ENCODE peak calls at places on chromosomes 4 and X, in six cellular contexts. One of them, this sample, is unnamed.

GRCh38 chrX:15680401-15680800 is 15.8 kb upstream of the CLTRN start:
- DNase-seq in gastrocnemius medialis: no peak
- DNase-seq in fibroblast of lung: peak; percentile 83
- DNase-seq in heart right ventricle: no peak
- DNase-seq in PC-3: peak; percentile 58
- DNase-seq in neural progenitor cell: no peak
- DNase-seq in this sample: no peak

GRCh38 chr4:183469327-183469726 is 24.9 kb downstream of the CDKN2AIP start:
- DNase-seq in gastrocnemius medialis: no peak
- DNase-seq in fibroblast of lung: no peak
- DNase-seq in heart right ventricle: no peak
- DNase-seq in PC-3: peak; percentile 40
- DNase-seq in neural progenitor cell: no peak
- DNase-seq in this sample: no peak

GRCh38 chr4:74095482-74095881 is 3.5 kb downstream of the CXCL2 start:
- DNase-seq in gastrocnemius medialis: no peak
- DNase-seq in fibroblast of lung: no peak
- DNase-seq in heart right ventricle: no peak
- DNase-seq in PC-3: no peak
- DNase-seq in neural progenitor cell: no peak
- DNase-seq in this sample: no peak

GRCh38 chr4:125541836-125542235 is 227.1 kb downstream of the FAT4 start:
- DNase-seq in gastrocnemius medialis: no peak
- DNase-seq in fibroblast of lung: no peak
- DNase-seq in heart right ventricle: no peak
- DNase-seq in PC-3: no peak
- DNase-seq in neural progenitor cell: no peak
- DNase-seq in this sample: no peak

GRCh38 chrX:151488677-151489076 is 74.8 kb upstream of the PASD1 start:
- DNase-seq in gastrocnemius medialis: no peak
- DNase-seq in fibroblast of lung: no peak
- DNase-seq in heart right ventricle: no peak
- DNase-seq in PC-3: no peak
- DNase-seq in neural progenitor cell: peak; percentile 9
- DNase-seq in this sample: peak; percentile 31

GRCh38 chr4:12975511-12975910 is 508.6 kb downstream of the RAB28 start:
- DNase-seq in gastrocnemius medialis: no peak
- DNase-seq in fibroblast of lung: no peak
- DNase-seq in heart right ventricle: no peak
- DNase-seq in PC-3: no peak
- DNase-seq in neural progenitor cell: no peak
- DNase-seq in this sample: no peak

GRCh38 chrX:107878106-107878505 is 52.4 kb downstream of the MID2 start:
- DNase-seq in gastrocnemius medialis: no peak
- DNase-seq in fibroblast of lung: no peak
- DNase-seq in heart right ventricle: no peak
- DNase-seq in PC-3: no peak
- DNase-seq in neural progenitor cell: no peak
- DNase-seq in this sample: no peak

GRCh38 chr4:156388826-156389225 is 435.2 kb upstream of the CTSO start:
- DNase-seq in gastrocnemius medialis: no peak
- DNase-seq in fibroblast of lung: peak; percentile 54
- DNase-seq in heart right ventricle: no peak
- DNase-seq in PC-3: peak; percentile 63
- DNase-seq in neural progenitor cell: no peak
- DNase-seq in this sample: no peak

GRCh38 chr4:66465111-66465510 is 794.8 kb upstream of the EPHA5 start:
- DNase-seq in gastrocnemius medialis: no peak
- DNase-seq in fibroblast of lung: peak; percentile 63
- DNase-seq in heart right ventricle: no peak
- DNase-seq in PC-3: peak; percentile 50
- DNase-seq in neural progenitor cell: no peak
- DNase-seq in this sample: no peak

GRCh38 chrX:27890611-27891010 is 82.8 kb downstream of the MAGEB10 start:
- DNase-seq in gastrocnemius medialis: no peak
- DNase-seq in fibroblast of lung: peak; percentile 79
- DNase-seq in heart right ventricle: no peak
- DNase-seq in PC-3: peak; percentile 86
- DNase-seq in neural progenitor cell: no peak
- DNase-seq in this sample: no peak

GRCh38 chr4:93897559-93897958 is 69.0 kb downstream of the ATOH1 start:
- DNase-seq in gastrocnemius medialis: no peak
- DNase-seq in fibroblast of lung: no peak
- DNase-seq in heart right ventricle: no peak
- DNase-seq in PC-3: peak; percentile 42
- DNase-seq in neural progenitor cell: no peak
- DNase-seq in this sample: no peak

GRCh38 chr4:74320559-74321118 is 12.4 kb downstream of the EPGN start:
- DNase-seq in gastrocnemius medialis: no peak
- DNase-seq in fibroblast of lung: peak; percentile 53
- DNase-seq in heart right ventricle: no peak
- DNase-seq in PC-3: peak; percentile 95
- DNase-seq in neural progenitor cell: peak; percentile 63
- DNase-seq in this sample: no peak

GRCh38 chr4:54487491-54487890 is 170.3 kb upstream of the KIT start:
- DNase-seq in gastrocnemius medialis: no peak
- DNase-seq in fibroblast of lung: peak; percentile 42
- DNase-seq in heart right ventricle: no peak
- DNase-seq in PC-3: no peak
- DNase-seq in neural progenitor cell: no peak
- DNase-seq in this sample: no peak

GRCh38 chrX:41732260-41732659 is 8.3 kb downstream of the GPR82 start:
- DNase-seq in gastrocnemius medialis: no peak
- DNase-seq in fibroblast of lung: no peak
- DNase-seq in heart right ventricle: no peak
- DNase-seq in PC-3: no peak
- DNase-seq in neural progenitor cell: peak; percentile 22
- DNase-seq in this sample: no peak

GRCh38 chr4:52552778-52553177 is 106.3 kb downstream of the USP46 start:
- DNase-seq in gastrocnemius medialis: no peak
- DNase-seq in fibroblast of lung: no peak
- DNase-seq in heart right ventricle: no peak
- DNase-seq in PC-3: peak; percentile 28
- DNase-seq in neural progenitor cell: no peak
- DNase-seq in this sample: no peak

GRCh38 chrX:14015294-14015693 is 14.4 kb downstream of the GEMIN8 start:
- DNase-seq in gastrocnemius medialis: no peak
- DNase-seq in fibroblast of lung: no peak
- DNase-seq in heart right ventricle: no peak
- DNase-seq in PC-3: no peak
- DNase-seq in neural progenitor cell: no peak
- DNase-seq in this sample: no peak

GRCh38 chr4:68780232-68780631 is 35.6 kb upstream of the UGT2B10 start:
- DNase-seq in gastrocnemius medialis: no peak
- DNase-seq in fibroblast of lung: no peak
- DNase-seq in heart right ventricle: no peak
- DNase-seq in PC-3: no peak
- DNase-seq in neural progenitor cell: no peak
- DNase-seq in this sample: no peak

GRCh38 chrX:17590892-17591740 is 146.2 kb upstream of the SCML1 start:
- DNase-seq in gastrocnemius medialis: peak; percentile 9
- DNase-seq in fibroblast of lung: peak; percentile 75
- DNase-seq in heart right ventricle: peak; percentile 27
- DNase-seq in PC-3: peak; percentile 79
- DNase-seq in neural progenitor cell: peak; percentile 65
- DNase-seq in this sample: peak; percentile 59

GRCh38 chr4:85870298-85871083 is 395.5 kb downstream of the ARHGAP24 start:
- DNase-seq in gastrocnemius medialis: no peak
- DNase-seq in fibroblast of lung: no peak
- DNase-seq in heart right ventricle: no peak
- DNase-seq in PC-3: peak; percentile 19
- DNase-seq in neural progenitor cell: no peak
- DNase-seq in this sample: no peak

GRCh38 chr4:112517067-112517588 is 1.1 kb upstream of the NEUROG2 start:
- DNase-seq in gastrocnemius medialis: no peak
- DNase-seq in fibroblast of lung: no peak
- DNase-seq in heart right ventricle: no peak
- DNase-seq in PC-3: no peak
- DNase-seq in neural progenitor cell: peak; percentile 78
- DNase-seq in this sample: no peak

GRCh38 chrX:108439961-108440696 is 491 bp downstream of the COL4A5 start:
- DNase-seq in gastrocnemius medialis: peak; percentile 1
- DNase-seq in fibroblast of lung: peak; percentile 49
- DNase-seq in heart right ventricle: peak; percentile 12
- DNase-seq in PC-3: no peak
- DNase-seq in neural progenitor cell: peak; percentile 64
- DNase-seq in this sample: peak; percentile 46

GRCh38 chr4:80631861-80632260 is 296.3 kb downstream of the CFAP299 start:
- DNase-seq in gastrocnemius medialis: no peak
- DNase-seq in fibroblast of lung: no peak
- DNase-seq in heart right ventricle: no peak
- DNase-seq in PC-3: no peak
- DNase-seq in neural progenitor cell: peak; percentile 5
- DNase-seq in this sample: no peak

GRCh38 chrX:49040376-49040955 is 2.7 kb downstream of the TFE3 start:
- DNase-seq in gastrocnemius medialis: no peak
- DNase-seq in fibroblast of lung: peak; percentile 30
- DNase-seq in heart right ventricle: no peak
- DNase-seq in PC-3: peak; percentile 35
- DNase-seq in neural progenitor cell: no peak
- DNase-seq in this sample: no peak

GRCh38 chrX:22247169-22247568 is 25.5 kb upstream of the CBLL2 start:
- DNase-seq in gastrocnemius medialis: no peak
- DNase-seq in fibroblast of lung: peak; percentile 63
- DNase-seq in heart right ventricle: no peak
- DNase-seq in PC-3: no peak
- DNase-seq in neural progenitor cell: no peak
- DNase-seq in this sample: no peak

GRCh38 chr4:113509851-113510250 is 251.7 kb downstream of the CAMK2D start:
- DNase-seq in gastrocnemius medialis: no peak
- DNase-seq in fibroblast of lung: no peak
- DNase-seq in heart right ventricle: no peak
- DNase-seq in PC-3: no peak
- DNase-seq in neural progenitor cell: no peak
- DNase-seq in this sample: no peak

GRCh38 chr4:69656653-69657158 is 3.7 kb upstream of the UGT2A1 start:
- DNase-seq in gastrocnemius medialis: no peak
- DNase-seq in fibroblast of lung: no peak
- DNase-seq in heart right ventricle: no peak
- DNase-seq in PC-3: no peak
- DNase-seq in neural progenitor cell: no peak
- DNase-seq in this sample: no peak

GRCh38 chr4:184039963-184040383 is 134.9 kb downstream of the STOX2 start:
- DNase-seq in gastrocnemius medialis: no peak
- DNase-seq in fibroblast of lung: no peak
- DNase-seq in heart right ventricle: no peak
- DNase-seq in PC-3: no peak
- DNase-seq in neural progenitor cell: peak; percentile 67
- DNase-seq in this sample: peak; percentile 7

GRCh38 chrX:45143455-45143854 is 57.2 kb downstream of the DIPK2B start:
- DNase-seq in gastrocnemius medialis: no peak
- DNase-seq in fibroblast of lung: no peak
- DNase-seq in heart right ventricle: no peak
- DNase-seq in PC-3: no peak
- DNase-seq in neural progenitor cell: no peak
- DNase-seq in this sample: no peak

GRCh38 chr4:48698029-48698901 is 81.8 kb downstream of the FRYL start:
- DNase-seq in gastrocnemius medialis: peak; percentile 16
- DNase-seq in fibroblast of lung: peak; percentile 89
- DNase-seq in heart right ventricle: no peak
- DNase-seq in PC-3: peak; percentile 81
- DNase-seq in neural progenitor cell: peak; percentile 15
- DNase-seq in this sample: peak; percentile 36

GRCh38 chr4:1210241-1210841 is 38.0 kb upstream of the SPON2 start:
- DNase-seq in gastrocnemius medialis: no peak
- DNase-seq in fibroblast of lung: no peak
- DNase-seq in heart right ventricle: peak; percentile 18
- DNase-seq in PC-3: no peak
- DNase-seq in neural progenitor cell: no peak
- DNase-seq in this sample: peak; percentile 13
- H3K4me1 ChIP-seq in gastrocnemius medialis: peaks cover 44% of the 10 kb centered on the region
- H3K4me1 ChIP-seq in fibroblast of lung: peaks cover 39% of the 10 kb centered on the region
- H3K4me1 ChIP-seq in heart right ventricle: peaks cover 41% of the 10 kb centered on the region
- H3K4me1 ChIP-seq in PC-3: no peaks in the 10 kb centered on the region
- H3K4me1 ChIP-seq in neural progenitor cell: no peaks in the 10 kb centered on the region
- H3K4me1 ChIP-seq in this sample: no peaks in the 10 kb centered on the region

GRCh38 chr4:153156263-153156662 is 48.0 kb upstream of the TRIM2 start:
- DNase-seq in gastrocnemius medialis: no peak
- DNase-seq in fibroblast of lung: peak; percentile 5
- DNase-seq in heart right ventricle: no peak
- DNase-seq in PC-3: no peak
- DNase-seq in neural progenitor cell: peak; percentile 58
- DNase-seq in this sample: no peak
- TF ChIP-seq CTCF in gastrocnemius medialis: no peak
- TF ChIP-seq CTCF in fibroblast of lung: no peak
- TF ChIP-seq CTCF in heart right ventricle: no peak
- TF ChIP-seq CTCF in PC-3: no peak
- TF ChIP-seq CTCF in neural progenitor cell: peak; percentile 45
- TF ChIP-seq CTCF in this sample: no peak

DNA sequence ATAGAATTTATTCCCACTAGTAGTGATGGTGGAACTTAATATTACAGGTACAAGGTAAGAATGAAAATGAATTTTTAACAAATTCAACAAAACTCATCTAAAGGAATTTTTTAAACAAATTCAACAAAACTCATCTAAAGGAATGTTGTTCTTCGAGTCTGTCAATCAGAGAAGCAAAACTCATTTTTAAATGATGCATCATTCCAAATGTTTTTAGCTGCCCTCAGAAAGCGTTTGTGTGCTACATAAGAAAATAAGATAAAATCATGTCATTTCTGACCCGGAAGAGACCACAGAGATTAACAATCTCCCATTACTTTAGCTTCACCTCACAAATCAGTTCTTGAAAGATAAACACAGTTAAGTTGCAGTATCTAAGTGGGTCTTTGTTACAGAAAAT is 129.4 kb downstream of the REELD1 start:
- DNase-seq in gastrocnemius medialis: no peak
- DNase-seq in fibroblast of lung: no peak
- DNase-seq in heart right ventricle: no peak
- DNase-seq in PC-3: peak; percentile 49
- DNase-seq in neural progenitor cell: no peak
- DNase-seq in this sample: no peak
- H3K27ac ChIP-seq in gastrocnemius medialis: no peak overlapping the region
- H3K27ac ChIP-seq in fibroblast of lung: no peak overlapping the region
- H3K27ac ChIP-seq in heart right ventricle: no peak overlapping the region
- H3K27ac ChIP-seq in PC-3: no peak overlapping the region
- H3K27ac ChIP-seq in neural progenitor cell: no peak overlapping the region
- H3K27ac ChIP-seq in this sample: no peak overlapping the region

GRCh38 chr4:104424368-104424921 is 70.2 kb downstream of the CXXC4 start:
- DNase-seq in gastrocnemius medialis: no peak
- DNase-seq in fibroblast of lung: no peak
- DNase-seq in heart right ventricle: no peak
- DNase-seq in PC-3: no peak
- DNase-seq in neural progenitor cell: peak; percentile 16
- DNase-seq in this sample: no peak

GRCh38 chr4:104420766-104421165 is 73.9 kb downstream of the CXXC4 start:
- DNase-seq in gastrocnemius medialis: no peak
- DNase-seq in fibroblast of lung: peak; percentile 41
- DNase-seq in heart right ventricle: no peak
- DNase-seq in PC-3: no peak
- DNase-seq in neural progenitor cell: peak; percentile 67
- DNase-seq in this sample: no peak

GRCh38 chr4:104425948-104426347 is 68.7 kb downstream of the CXXC4 start:
- DNase-seq in gastrocnemius medialis: no peak
- DNase-seq in fibroblast of lung: no peak
- DNase-seq in heart right ventricle: no peak
- DNase-seq in PC-3: no peak
- DNase-seq in neural progenitor cell: peak; percentile 13
- DNase-seq in this sample: no peak

GRCh38 chr4:104421576-104421975 is 73.1 kb downstream of the CXXC4 start:
- DNase-seq in gastrocnemius medialis: no peak
- DNase-seq in fibroblast of lung: peak; percentile 51
- DNase-seq in heart right ventricle: no peak
- DNase-seq in PC-3: no peak
- DNase-seq in neural progenitor cell: no peak
- DNase-seq in this sample: no peak

GRCh38 chr4:104425003-104425402 is 69.7 kb downstream of the CXXC4 start:
- DNase-seq in gastrocnemius medialis: no peak
- DNase-seq in fibroblast of lung: no peak
- DNase-seq in heart right ventricle: no peak
- DNase-seq in PC-3: no peak
- DNase-seq in neural progenitor cell: no peak
- DNase-seq in this sample: no peak
- H3K4me1 ChIP-seq in gastrocnemius medialis: peaks cover 4% of the 10 kb centered on the region
- H3K4me1 ChIP-seq in fibroblast of lung: no peaks in the 10 kb centered on the region
- H3K4me1 ChIP-seq in heart right ventricle: no peaks in the 10 kb centered on the region
- H3K4me1 ChIP-seq in PC-3: no peaks in the 10 kb centered on the region
- H3K4me1 ChIP-seq in neural progenitor cell: peaks cover 59% of the 10 kb centered on the region
- H3K4me1 ChIP-seq in this sample: no peaks in the 10 kb centered on the region

This sample was measured in adrenal gland.